ENCODE peak calls at places on chromosomes 4 and X, in nine cellular contexts. H is A549, L is K562, X is transverse colon, O is SK-N-SH, M is tibial nerve, Y is esophagus muscularis mucosa, S is HepG2, D is ovary. J is an unnamed sample.

GRCh38 chrX:31580726-31581125 is 508.9 kb upstream of the FTHL17 start:
- DNase-seq in S (no peak), D (no peak), L (no peak), M (no peak), X (no peak), O (no peak), Y (no peak), H (no peak), J (no peak)

GRCh38 chrX:530726-531610 is 99.6 kb upstream of the SHOX start:
- DNase-seq in O (no peak), X (no peak), M (no peak), H (no peak), D (no peak), Y (no peak), L (no peak), S (no peak), J (no peak)

GRCh38 chrX:38172596-38172995 is 48.1 kb downstream of the SRPX start:
- DNase-seq in Y (no peak), O (no peak), X (no peak), D (no peak), S (no peak), L (no peak), M (no peak), H (no peak), J (no peak)

GRCh38 chr4:133960975-133961374 is 240.6 kb downstream of the PABPC4L start:
- DNase-seq in O (no peak), H (no peak), Y (no peak), D (no peak), S (no peak), X (no peak), L (no peak), M (no peak), J (no peak)

GRCh38 chr4:73668806-73669205 is 48.6 kb upstream of the RASSF6 start:
- DNase-seq in O (no peak), M (no peak), L (no peak), S (no peak), H (no peak), D (peak), X (no peak), Y (no peak), J (no peak)

GRCh38 chr4:8228319-8229250 is 29.5 kb downstream of the SH3TC1 start:
- DNase-seq in H (peak), X (peak), S (no peak), O (no peak), Y (no peak), D (peak), L (peak), M (peak), J (no peak)

GRCh38 chr4:82748176-82748575 is 50.4 kb downstream of the SCD5 start:
- DNase-seq in D (no peak), O (no peak), S (no peak), H (no peak), L (no peak), X (no peak), M (no peak), Y (no peak), J (no peak)

GRCh38 chrX:54838583-54838982 is 31.0 kb downstream of the MAGED2 start:
- DNase-seq in H (no peak), Y (no peak), D (no peak), M (no peak), L (no peak), S (no peak), O (no peak), X (no peak), J (no peak)

GRCh38 chrX:37697169-37697760 is 11.7 kb downstream of the XK start:
- DNase-seq in Y (no peak), O (no peak), H (no peak), L (no peak), D (no peak), S (no peak), X (no peak), M (no peak), J (no peak)

GRCh38 chr4:116126794-116127193 is 958.6 kb downstream of the TRAM1L1 start:
- DNase-seq in D (no peak), H (no peak), S (no peak), O (no peak), Y (no peak), M (no peak), L (no peak), X (no peak), J (no peak)

GRCh38 chr4:819401-820229 is 6.3 kb downstream of the CPLX1 start:
- DNase-seq in D (no peak), M (no peak), Y (no peak), L (no peak), X (no peak), H (no peak), O (no peak), S (no peak), J (no peak)

GRCh38 chrX:19063030-19063429 is 59.2 kb downstream of the ADGRG2 start:
- DNase-seq in H (peak), S (no peak), M (no peak), L (no peak), O (no peak), X (no peak), Y (no peak), D (no peak), J (no peak)

GRCh38 chr4:476501-476900 is 22.5 kb downstream of the ZNF721 start:
- DNase-seq in D (no peak), Y (no peak), X (no peak), M (no peak), H (no peak), S (no peak), L (no peak), O (no peak), J (no peak)

GRCh38 chr4:185933078-185933581 is 121.1 kb upstream of the SORBS2 start:
- DNase-seq in S (no peak), M (no peak), O (no peak), L (no peak), D (no peak), H (no peak), X (no peak), Y (peak), J (no peak)

GRCh38 chr4:118776166-118776954 is 59.6 kb downstream of the SEC24D start:
- DNase-seq in M (no peak), L (no peak), O (no peak), H (no peak), D (no peak), X (no peak), S (no peak), Y (no peak), J (no peak)

GRCh38 chr4:185394568-185395254 is 1.0 kb downstream of the LRP2BP start:
- DNase-seq in M (no peak), L (peak), X (no peak), Y (no peak), O (no peak), H (no peak), S (no peak), D (no peak), J (no peak)

GRCh38 chr4:110417151-110417550 is 58.8 kb upstream of the ENPEP start:
- DNase-seq in O (no peak), L (no peak), Y (no peak), S (no peak), M (no peak), X (no peak), D (no peak), H (no peak), J (no peak)

GRCh38 chr4:17945303-17945702 is 76.3 kb downstream of the LCORL start:
- DNase-seq in D (no peak), M (no peak), S (no peak), H (no peak), Y (no peak), L (no peak), X (no peak), O (no peak), J (no peak)

GRCh38 chr4:75169020-75169814 is 236.3 kb downstream of the PARM1 start:
- DNase-seq in D (no peak), O (no peak), X (no peak), Y (no peak), L (no peak), H (no peak), S (no peak), M (no peak), J (no peak)

GRCh38 chrX:53287493-53288138 is 6.2 kb upstream of the IQSEC2 start:
- DNase-seq in D (peak), S (no peak), L (no peak), M (peak), X (peak), Y (no peak), H (no peak), O (peak), J (peak)

GRCh38 chr4:184406915-184407314 is 67.4 kb downstream of the IRF2 start:
- DNase-seq in Y (no peak), H (no peak), X (peak), M (peak), S (no peak), O (no peak), D (peak), L (no peak), J (no peak)

GRCh38 chrX:28847423-28847822 is 260.2 kb downstream of the IL1RAPL1 start:
- DNase-seq in Y (no peak), X (no peak), H (peak), L (no peak), M (peak), O (no peak), D (no peak), S (no peak), J (no peak)

GRCh38 chr4:72305080-72305479 is 263.9 kb downstream of the ADAMTS3 start:
- DNase-seq in L (no peak), X (no peak), M (no peak), D (no peak), H (no peak), O (no peak), Y (no peak), S (no peak), J (no peak)

GRCh38 chrX:136954930-136955329 is 74.4 kb upstream of the RBMX start:
- DNase-seq in Y (no peak), O (peak), L (peak), X (no peak), D (no peak), H (peak), S (peak), M (no peak), J (no peak)

GRCh38 chr4:95546236-95546635 is 2.5 kb downstream of the UNC5C start:
- DNase-seq in D (no peak), X (no peak), H (no peak), L (no peak), Y (no peak), O (no peak), S (no peak), M (no peak), J (no peak)

GRCh38 chrX:40098264-40099045 is 697 bp upstream of the BCOR start:
- DNase-seq in D (peak), O (peak), S (no peak), Y (no peak), L (peak), H (peak), X (peak), M (no peak), J (no peak)

GRCh38 chr4:67048530-67048929 is 496.8 kb downstream of the CENPC start:
- DNase-seq in L (no peak), S (no peak), D (no peak), H (no peak), X (no peak), O (no peak), Y (no peak), M (no peak), J (no peak)

GRCh38 chrX:154413142-154413541 is 1.8 kb downstream of the TAFAZZIN start:
- DNase-seq in Y (no peak), D (no peak), O (no peak), S (no peak), L (no peak), M (no peak), X (no peak), H (no peak), J (no peak)

GRCh38 chrX:19640063-19640462 is 124.8 kb upstream of the MAP3K15 start:
- DNase-seq in M (no peak), H (no peak), D (no peak), X (no peak), O (no peak), L (no peak), Y (no peak), S (no peak), J (no peak)

GRCh38 chrX:153625271-153626024 is 21.6 kb upstream of the DUSP9 start:
- DNase-seq in M (no peak), H (no peak), X (no peak), Y (no peak), O (peak), S (no peak), D (no peak), L (no peak), J (peak)

GRCh38 chrX:103063191-103063845 is 653 bp downstream of the BEX1 start:
- DNase-seq in L (peak), Y (no peak), S (peak), D (peak), X (no peak), M (no peak), H (no peak), O (peak), J (no peak)

GRCh38 chr4:139955600-139955999 is 198.4 kb downstream of the MAML3 start:
- DNase-seq in H (no peak), O (no peak), Y (no peak), M (no peak), L (no peak), X (no peak), S (no peak), D (no peak), J (no peak)

GRCh38 chr4:2797545-2798305 is 4.8 kb downstream of the SH3BP2 start:
- DNase-seq in Y (no peak), S (no peak), D (peak), M (peak), H (no peak), L (no peak), X (no peak), O (peak), J (peak)
- TF ChIP-seq EP300 in Y (no peak), S (no peak), D (no peak), M (no peak), H (no peak), L (no peak), X (no peak), O (peak), J (no peak)

DNA sequence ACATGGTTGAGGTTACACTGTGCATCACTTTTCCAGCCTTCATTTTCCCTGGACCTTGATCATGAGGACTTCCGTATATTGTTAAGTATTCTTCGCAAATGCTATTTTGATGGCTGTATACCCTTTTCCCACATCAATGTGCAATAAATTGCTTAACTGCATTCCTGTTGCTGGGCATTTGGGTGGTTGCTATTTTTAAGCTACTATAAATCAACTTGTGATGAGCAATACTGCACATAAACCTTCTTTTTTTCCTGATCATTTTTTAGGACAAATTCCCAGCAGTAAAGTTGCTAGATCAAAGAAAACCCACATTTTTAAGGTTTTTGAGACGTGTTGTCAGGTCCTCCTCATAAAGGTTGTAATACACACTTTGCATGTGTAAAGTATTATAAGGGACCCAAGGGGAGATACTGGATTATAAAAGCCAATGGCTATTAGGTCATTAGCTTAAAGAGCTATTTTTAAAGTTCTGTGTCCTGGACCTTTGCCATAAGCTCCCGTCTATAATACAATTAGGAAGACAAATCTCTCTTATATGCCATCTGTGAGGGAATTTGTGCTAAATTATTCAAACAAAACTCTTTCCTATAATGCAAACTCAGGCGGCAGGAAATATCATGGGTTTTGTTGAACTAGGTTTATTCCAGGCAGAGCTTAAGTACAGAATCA is 35.6 kb downstream of the LIMCH1 start:
- DNase-seq in D (no peak), X (no peak), M (no peak), O (no peak), S (no peak), L (no peak), Y (no peak), H (no peak), J (no peak)
- TF ChIP-seq EP300 in D (no peak), X (no peak), M (no peak), O (no peak), S (no peak), L (no peak), Y (no peak), H (no peak), J (no peak)

GRCh38 chrX:104318330-104319009 is 63.7 kb upstream of the ESX1 start:
- DNase-seq in M (no peak), H (peak), L (no peak), Y (no peak), S (peak), D (no peak), O (no peak), X (peak), J (no peak)
- TF ChIP-seq EP300 in M (no peak), H (no peak), L (no peak), Y (no peak), S (no peak), D (no peak), O (no peak), X (no peak), J (no peak)

GRCh38 chrX:23784487-23785301 is 1.7 kb downstream of the SAT1 start:
- DNase-seq in X (no peak), M (no peak), D (no peak), Y (no peak), H (peak), L (peak), O (no peak), S (no peak), J (no peak)
- TF ChIP-seq EP300 in X (no peak), M (no peak), D (no peak), Y (no peak), H (no peak), L (no peak), O (no peak), S (peak), J (no peak)

GRCh38 chrX:9149831-9150230 is 115.9 kb upstream of the FAM9B start:
- DNase-seq in M (no peak), O (no peak), Y (no peak), H (no peak), L (no peak), X (no peak), S (no peak), D (no peak), J (no peak)

GRCh38 chrX:9147631-9148189 is 113.8 kb upstream of the FAM9B start:
- DNase-seq in D (peak), S (no peak), X (no peak), Y (no peak), O (no peak), H (no peak), M (no peak), L (no peak), J (no peak)

GRCh38 chrX:9151772-9152307 is 117.9 kb upstream of the FAM9B start:
- DNase-seq in S (no peak), O (no peak), M (no peak), H (no peak), X (no peak), D (no peak), Y (no peak), L (no peak), J (no peak)

GRCh38 chrX:9148626-9149385 is 114.9 kb upstream of the FAM9B start:
- DNase-seq in L (no peak), S (no peak), D (peak), O (no peak), Y (no peak), X (no peak), H (peak), M (no peak), J (no peak)

GRCh38 chrX:9153299-9153698 is 119.4 kb upstream of the FAM9B start:
- DNase-seq in L (no peak), H (peak), Y (no peak), M (no peak), X (no peak), S (no peak), D (no peak), O (no peak), J (no peak)
- TF ChIP-seq EP300 in L (no peak), H (no peak), Y (no peak), M (no peak), X (no peak), S (no peak), D (no peak), O (no peak), J (no peak)

DNA sequence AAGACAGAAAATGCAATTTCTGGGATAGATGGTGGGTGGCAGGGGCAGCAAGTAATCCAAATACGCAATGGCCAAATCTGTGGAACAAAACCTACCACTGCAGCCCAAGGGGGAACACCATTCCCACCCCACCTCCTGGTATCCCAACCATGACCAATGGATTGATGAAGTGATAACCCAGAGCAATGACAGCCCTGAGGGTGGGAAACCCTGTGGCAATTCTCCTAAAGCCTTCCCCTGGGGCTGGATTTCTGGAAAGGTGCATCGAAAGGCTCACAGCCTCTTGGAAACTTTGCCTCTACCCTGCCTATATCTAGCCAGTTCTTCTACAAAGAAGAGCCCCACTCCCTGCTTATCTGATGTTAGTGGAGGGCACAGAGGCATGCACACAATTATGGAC is 59.9 kb upstream of the TXK start:
- DNase-seq in L (no peak), D (no peak), O (no peak), Y (no peak), M (no peak), X (no peak), S (no peak), H (no peak), J (no peak)
- TF ChIP-seq EP300 in L (no peak), D (no peak), O (no peak), Y (no peak), M (no peak), X (no peak), S (no peak), H (no peak), J (no peak)

DNA sequence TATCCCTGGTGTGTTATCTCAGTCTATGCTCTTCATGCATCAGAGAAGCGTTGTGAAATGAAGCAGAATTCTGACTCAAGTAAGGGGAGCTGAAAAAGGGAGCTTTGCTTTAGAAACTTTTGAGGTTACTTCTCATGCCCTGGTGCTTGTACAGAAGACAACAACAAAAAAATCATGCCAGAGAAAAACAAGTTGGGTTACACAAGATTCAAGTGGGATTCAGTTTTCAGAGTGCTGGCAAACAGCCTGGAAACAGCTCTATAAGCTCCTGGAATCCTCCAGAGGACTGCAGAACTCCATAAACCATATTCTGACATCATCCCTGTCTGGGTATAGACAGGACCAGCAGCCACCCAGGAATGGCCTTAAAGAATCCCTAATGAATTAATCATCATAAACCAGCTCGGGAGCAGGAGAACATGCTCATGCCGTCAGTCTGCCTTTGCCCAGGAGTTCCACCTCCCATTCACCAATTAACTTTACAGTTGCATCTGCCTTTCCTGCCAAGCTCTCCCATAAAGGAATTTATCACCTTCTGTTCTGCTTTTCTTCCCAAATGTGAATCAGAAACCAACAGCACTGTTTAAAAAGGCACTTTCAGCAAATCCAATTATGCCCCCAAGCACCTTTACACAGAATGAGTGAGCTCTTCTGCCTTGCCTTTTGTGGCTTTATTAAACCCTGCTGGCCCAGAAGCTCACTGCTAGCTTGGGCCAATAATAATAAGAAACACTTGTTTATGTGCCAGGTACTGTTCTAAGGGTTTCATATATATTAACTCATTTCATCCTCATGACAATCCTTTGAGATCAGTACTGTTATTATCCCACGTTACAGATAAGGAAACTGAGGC is 54.5 kb upstream of the FBXW7 start:
- DNase-seq in Y (peak), D (no peak), H (no peak), S (no peak), L (no peak), X (no peak), M (no peak), O (peak), J (no peak)
- TF ChIP-seq EP300 in Y (no peak), D (no peak), H (no peak), S (no peak), L (no peak), X (no peak), M (no peak), O (peak), J (no peak)

DNA sequence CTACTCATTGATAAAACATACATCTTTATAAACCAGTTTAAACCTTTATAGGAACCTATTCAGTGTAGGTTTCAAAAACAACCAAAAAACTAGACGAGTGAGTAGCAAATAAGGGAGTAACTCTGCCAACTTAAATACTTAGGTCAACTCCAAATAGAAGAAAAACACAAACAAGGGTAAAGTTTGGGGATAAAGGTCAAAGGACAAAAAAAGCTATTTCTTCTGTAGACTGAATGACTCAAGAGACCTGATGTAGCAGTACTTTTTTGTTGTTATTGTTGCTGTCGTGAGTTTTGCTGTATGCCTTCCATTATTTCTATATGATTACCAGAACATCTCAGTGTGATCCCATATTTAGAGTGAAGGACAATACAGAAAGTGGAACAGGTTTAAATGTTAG is 199.3 kb downstream of the SPOCK3 start:
- DNase-seq in H (no peak), Y (no peak), S (no peak), M (no peak), X (no peak), D (no peak), L (no peak), O (no peak), J (no peak)
- TF ChIP-seq EP300 in H (no peak), Y (no peak), S (no peak), M (no peak), X (no peak), D (no peak), L (no peak), O (no peak), J (no peak)

J was measured in suprapubic skin.